ENCODE peak calls at places on chromosome 20, in four cellular contexts. One of them, this sample, is unnamed.

GRCh38 chr20:9024996-9025395 is 43.9 kb upstream of the PLCB4 start:
- DNase-seq in activated T-cell treated with anti-CD3 and anti-CD28 coated beads, Interleukin-2, amount 50 U/mL, for 72 hours: no peak
- DNase-seq in amniotic stem cell: no peak
- DNase-seq in stimulated activated CD4-positive, alpha-beta T cell treated with anti-CD3 and anti-CD28 coated beads, Interleukin-1b, Interleukin-23, amount 100 ng/mL, for 1 hour: no peak
- DNase-seq in this sample: no peak

GRCh38 chr20:58246346-58246745 is 17.9 kb upstream of the ANKRD60 start:
- DNase-seq in activated T-cell treated with anti-CD3 and anti-CD28 coated beads, Interleukin-2, amount 50 U/mL, for 72 hours: no peak
- DNase-seq in amniotic stem cell: no peak
- DNase-seq in stimulated activated CD4-positive, alpha-beta T cell treated with anti-CD3 and anti-CD28 coated beads, Interleukin-1b, Interleukin-23, amount 100 ng/mL, for 1 hour: no peak
- DNase-seq in this sample: no peak

GRCh38 chr20:5528719-5529256 is 212.0 kb upstream of the PROKR2 start:
- DNase-seq in activated T-cell treated with anti-CD3 and anti-CD28 coated beads, Interleukin-2, amount 50 U/mL, for 72 hours: peak; percentile 73
- DNase-seq in stimulated activated CD4-positive, alpha-beta T cell treated with anti-CD3 and anti-CD28 coated beads, Interleukin-1b, Interleukin-23, amount 100 ng/mL, for 1 hour: peak; percentile 50
- DNase-seq in amniotic stem cell: peak; percentile 53
- DNase-seq in this sample: peak; percentile 96

GRCh38 chr20:22584630-22584921 is 204 bp upstream of the FOXA2 start:
- DNase-seq in activated T-cell treated with anti-CD3 and anti-CD28 coated beads, Interleukin-2, amount 50 U/mL, for 72 hours: no peak
- DNase-seq in amniotic stem cell: no peak
- DNase-seq in stimulated activated CD4-positive, alpha-beta T cell treated with anti-CD3 and anti-CD28 coated beads, Interleukin-1b, Interleukin-23, amount 100 ng/mL, for 1 hour: no peak
- DNase-seq in this sample: no peak

GRCh38 chr20:47927385-47927851 is 142.1 kb upstream of the SULF2 start:
- DNase-seq in activated T-cell treated with anti-CD3 and anti-CD28 coated beads, Interleukin-2, amount 50 U/mL, for 72 hours: no peak
- DNase-seq in amniotic stem cell: no peak
- DNase-seq in stimulated activated CD4-positive, alpha-beta T cell treated with anti-CD3 and anti-CD28 coated beads, Interleukin-1b, Interleukin-23, amount 100 ng/mL, for 1 hour: no peak
- DNase-seq in this sample: no peak

GRCh38 chr20:15196580-15197255 is 859.3 kb upstream of the FLRT3 start:
- DNase-seq in stimulated activated CD4-positive, alpha-beta T cell treated with anti-CD3 and anti-CD28 coated beads, Interleukin-1b, Interleukin-23, amount 100 ng/mL, for 1 hour: no peak
- DNase-seq in amniotic stem cell: no peak
- DNase-seq in activated T-cell treated with anti-CD3 and anti-CD28 coated beads, Interleukin-2, amount 50 U/mL, for 72 hours: no peak
- DNase-seq in this sample: no peak

GRCh38 chr20:7090753-7091310 is 323.3 kb downstream of the BMP2 start:
- DNase-seq in activated T-cell treated with anti-CD3 and anti-CD28 coated beads, Interleukin-2, amount 50 U/mL, for 72 hours: no peak
- DNase-seq in stimulated activated CD4-positive, alpha-beta T cell treated with anti-CD3 and anti-CD28 coated beads, Interleukin-1b, Interleukin-23, amount 100 ng/mL, for 1 hour: no peak
- DNase-seq in amniotic stem cell: no peak
- DNase-seq in this sample: no peak

GRCh38 chr20:4320284-4320683 is 304.9 kb upstream of the RNF24 start:
- DNase-seq in activated T-cell treated with anti-CD3 and anti-CD28 coated beads, Interleukin-2, amount 50 U/mL, for 72 hours: no peak
- DNase-seq in amniotic stem cell: no peak
- DNase-seq in stimulated activated CD4-positive, alpha-beta T cell treated with anti-CD3 and anti-CD28 coated beads, Interleukin-1b, Interleukin-23, amount 100 ng/mL, for 1 hour: no peak
- DNase-seq in this sample: no peak

GRCh38 chr20:50023116-50023802 is 40.5 kb downstream of the SNAI1 start:
- DNase-seq in activated T-cell treated with anti-CD3 and anti-CD28 coated beads, Interleukin-2, amount 50 U/mL, for 72 hours: no peak
- DNase-seq in stimulated activated CD4-positive, alpha-beta T cell treated with anti-CD3 and anti-CD28 coated beads, Interleukin-1b, Interleukin-23, amount 100 ng/mL, for 1 hour: no peak
- DNase-seq in amniotic stem cell: no peak
- DNase-seq in this sample: no peak

GRCh38 chr20:55918471-55918870 is 86.8 kb downstream of the CBLN4 start:
- DNase-seq in activated T-cell treated with anti-CD3 and anti-CD28 coated beads, Interleukin-2, amount 50 U/mL, for 72 hours: no peak
- DNase-seq in amniotic stem cell: no peak
- DNase-seq in stimulated activated CD4-positive, alpha-beta T cell treated with anti-CD3 and anti-CD28 coated beads, Interleukin-1b, Interleukin-23, amount 100 ng/mL, for 1 hour: no peak
- DNase-seq in this sample: no peak

GRCh38 chr20:44288252-44288651 is 22.8 kb downstream of the FITM2 start:
- DNase-seq in activated T-cell treated with anti-CD3 and anti-CD28 coated beads, Interleukin-2, amount 50 U/mL, for 72 hours: no peak
- DNase-seq in stimulated activated CD4-positive, alpha-beta T cell treated with anti-CD3 and anti-CD28 coated beads, Interleukin-1b, Interleukin-23, amount 100 ng/mL, for 1 hour: no peak
- DNase-seq in amniotic stem cell: no peak
- DNase-seq in this sample: no peak

GRCh38 chr20:25269833-25270170 is 21.9 kb downstream of the PYGB start:
- DNase-seq in stimulated activated CD4-positive, alpha-beta T cell treated with anti-CD3 and anti-CD28 coated beads, Interleukin-1b, Interleukin-23, amount 100 ng/mL, for 1 hour: no peak
- DNase-seq in amniotic stem cell: no peak
- DNase-seq in activated T-cell treated with anti-CD3 and anti-CD28 coated beads, Interleukin-2, amount 50 U/mL, for 72 hours: no peak
- DNase-seq in this sample: no peak

GRCh38 chr20:49356676-49357075 is 78.8 kb upstream of the ZNFX1 start:
- DNase-seq in stimulated activated CD4-positive, alpha-beta T cell treated with anti-CD3 and anti-CD28 coated beads, Interleukin-1b, Interleukin-23, amount 100 ng/mL, for 1 hour: no peak
- DNase-seq in activated T-cell treated with anti-CD3 and anti-CD28 coated beads, Interleukin-2, amount 50 U/mL, for 72 hours: no peak
- DNase-seq in amniotic stem cell: no peak
- DNase-seq in this sample: no peak

GRCh38 chr20:47674145-47674544 is 111.1 kb downstream of the SULF2 start:
- DNase-seq in amniotic stem cell: no peak
- DNase-seq in stimulated activated CD4-positive, alpha-beta T cell treated with anti-CD3 and anti-CD28 coated beads, Interleukin-1b, Interleukin-23, amount 100 ng/mL, for 1 hour: no peak
- DNase-seq in activated T-cell treated with anti-CD3 and anti-CD28 coated beads, Interleukin-2, amount 50 U/mL, for 72 hours: no peak
- DNase-seq in this sample: no peak

GRCh38 chr20:48704761-48705160 is 123.0 kb downstream of the PREX1 start:
- DNase-seq in activated T-cell treated with anti-CD3 and anti-CD28 coated beads, Interleukin-2, amount 50 U/mL, for 72 hours: no peak
- DNase-seq in stimulated activated CD4-positive, alpha-beta T cell treated with anti-CD3 and anti-CD28 coated beads, Interleukin-1b, Interleukin-23, amount 100 ng/mL, for 1 hour: no peak
- DNase-seq in amniotic stem cell: no peak
- DNase-seq in this sample: no peak

GRCh38 chr20:3222635-3223600 is 13.6 kb downstream of the ITPA start:
- DNase-seq in amniotic stem cell: no peak
- DNase-seq in stimulated activated CD4-positive, alpha-beta T cell treated with anti-CD3 and anti-CD28 coated beads, Interleukin-1b, Interleukin-23, amount 100 ng/mL, for 1 hour: no peak
- DNase-seq in activated T-cell treated with anti-CD3 and anti-CD28 coated beads, Interleukin-2, amount 50 U/mL, for 72 hours: peak; percentile 32
- DNase-seq in this sample: no peak

GRCh38 chr20:62606551-62607201 is 35.6 kb upstream of the SLCO4A1 start:
- DNase-seq in activated T-cell treated with anti-CD3 and anti-CD28 coated beads, Interleukin-2, amount 50 U/mL, for 72 hours: no peak
- DNase-seq in stimulated activated CD4-positive, alpha-beta T cell treated with anti-CD3 and anti-CD28 coated beads, Interleukin-1b, Interleukin-23, amount 100 ng/mL, for 1 hour: no peak
- DNase-seq in amniotic stem cell: no peak
- DNase-seq in this sample: no peak

GRCh38 chr20:59940129-59940955 is at the start of the genes FAM217B and PPP1R3D:
- DNase-seq in activated T-cell treated with anti-CD3 and anti-CD28 coated beads, Interleukin-2, amount 50 U/mL, for 72 hours: peak; percentile 97
- DNase-seq in amniotic stem cell: peak; percentile 86
- DNase-seq in stimulated activated CD4-positive, alpha-beta T cell treated with anti-CD3 and anti-CD28 coated beads, Interleukin-1b, Interleukin-23, amount 100 ng/mL, for 1 hour: peak; percentile 67
- DNase-seq in this sample: peak; percentile 96

GRCh38 chr20:23752019-23752418 is 1.3 kb upstream of the CST1 start:
- DNase-seq in amniotic stem cell: no peak
- DNase-seq in stimulated activated CD4-positive, alpha-beta T cell treated with anti-CD3 and anti-CD28 coated beads, Interleukin-1b, Interleukin-23, amount 100 ng/mL, for 1 hour: no peak
- DNase-seq in activated T-cell treated with anti-CD3 and anti-CD28 coated beads, Interleukin-2, amount 50 U/mL, for 72 hours: no peak
- DNase-seq in this sample: no peak

GRCh38 chr20:19659468-19659867 is 98.6 kb upstream of the RIN2 start:
- DNase-seq in amniotic stem cell: no peak
- DNase-seq in stimulated activated CD4-positive, alpha-beta T cell treated with anti-CD3 and anti-CD28 coated beads, Interleukin-1b, Interleukin-23, amount 100 ng/mL, for 1 hour: no peak
- DNase-seq in activated T-cell treated with anti-CD3 and anti-CD28 coated beads, Interleukin-2, amount 50 U/mL, for 72 hours: no peak
- DNase-seq in this sample: no peak

GRCh38 chr20:25036331-25036936 is 21.5 kb downstream of the ACSS1 start:
- DNase-seq in stimulated activated CD4-positive, alpha-beta T cell treated with anti-CD3 and anti-CD28 coated beads, Interleukin-1b, Interleukin-23, amount 100 ng/mL, for 1 hour: no peak
- DNase-seq in amniotic stem cell: no peak
- DNase-seq in activated T-cell treated with anti-CD3 and anti-CD28 coated beads, Interleukin-2, amount 50 U/mL, for 72 hours: no peak
- DNase-seq in this sample: no peak

GRCh38 chr20:49880724-49881445 is 34.4 kb downstream of the SPATA2 start:
- DNase-seq in stimulated activated CD4-positive, alpha-beta T cell treated with anti-CD3 and anti-CD28 coated beads, Interleukin-1b, Interleukin-23, amount 100 ng/mL, for 1 hour: no peak
- DNase-seq in amniotic stem cell: no peak
- DNase-seq in activated T-cell treated with anti-CD3 and anti-CD28 coated beads, Interleukin-2, amount 50 U/mL, for 72 hours: no peak
- DNase-seq in this sample: no peak

GRCh38 chr20:63519765-63520593 is 586 bp upstream of the PPDPF start:
- DNase-seq in stimulated activated CD4-positive, alpha-beta T cell treated with anti-CD3 and anti-CD28 coated beads, Interleukin-1b, Interleukin-23, amount 100 ng/mL, for 1 hour: peak; percentile 17
- DNase-seq in amniotic stem cell: no peak
- DNase-seq in activated T-cell treated with anti-CD3 and anti-CD28 coated beads, Interleukin-2, amount 50 U/mL, for 72 hours: peak; percentile 77
- DNase-seq in this sample: no peak

GRCh38 chr20:4341804-4342560 is 326.6 kb upstream of the RNF24 start:
- DNase-seq in activated T-cell treated with anti-CD3 and anti-CD28 coated beads, Interleukin-2, amount 50 U/mL, for 72 hours: no peak
- DNase-seq in amniotic stem cell: no peak
- DNase-seq in stimulated activated CD4-positive, alpha-beta T cell treated with anti-CD3 and anti-CD28 coated beads, Interleukin-1b, Interleukin-23, amount 100 ng/mL, for 1 hour: no peak
- DNase-seq in this sample: no peak

GRCh38 chr20:46810442-46811327 is 84.0 kb upstream of the EYA2 start:
- DNase-seq in stimulated activated CD4-positive, alpha-beta T cell treated with anti-CD3 and anti-CD28 coated beads, Interleukin-1b, Interleukin-23, amount 100 ng/mL, for 1 hour: no peak
- DNase-seq in amniotic stem cell: no peak
- DNase-seq in activated T-cell treated with anti-CD3 and anti-CD28 coated beads, Interleukin-2, amount 50 U/mL, for 72 hours: no peak
- DNase-seq in this sample: no peak

GRCh38 chr20:10005885-10006284 is 28.9 kb upstream of the ANKEF1 start:
- DNase-seq in amniotic stem cell: no peak
- DNase-seq in stimulated activated CD4-positive, alpha-beta T cell treated with anti-CD3 and anti-CD28 coated beads, Interleukin-1b, Interleukin-23, amount 100 ng/mL, for 1 hour: no peak
- DNase-seq in activated T-cell treated with anti-CD3 and anti-CD28 coated beads, Interleukin-2, amount 50 U/mL, for 72 hours: no peak
- DNase-seq in this sample: no peak

GRCh38 chr20:62210496-62210855 is 9.6 kb downstream of the HRH3 start:
- DNase-seq in amniotic stem cell: no peak
- DNase-seq in stimulated activated CD4-positive, alpha-beta T cell treated with anti-CD3 and anti-CD28 coated beads, Interleukin-1b, Interleukin-23, amount 100 ng/mL, for 1 hour: no peak
- DNase-seq in activated T-cell treated with anti-CD3 and anti-CD28 coated beads, Interleukin-2, amount 50 U/mL, for 72 hours: no peak
- DNase-seq in this sample: no peak

GRCh38 chr20:49447364-49447763 is 35.1 kb downstream of the KCNB1 start:
- DNase-seq in stimulated activated CD4-positive, alpha-beta T cell treated with anti-CD3 and anti-CD28 coated beads, Interleukin-1b, Interleukin-23, amount 100 ng/mL, for 1 hour: no peak
- DNase-seq in amniotic stem cell: no peak
- DNase-seq in activated T-cell treated with anti-CD3 and anti-CD28 coated beads, Interleukin-2, amount 50 U/mL, for 72 hours: no peak
- DNase-seq in this sample: no peak

GRCh38 chr20:50673831-50674825 is 17.2 kb downstream of the RIPOR3 start:
- DNase-seq in amniotic stem cell: no peak
- DNase-seq in stimulated activated CD4-positive, alpha-beta T cell treated with anti-CD3 and anti-CD28 coated beads, Interleukin-1b, Interleukin-23, amount 100 ng/mL, for 1 hour: no peak
- DNase-seq in activated T-cell treated with anti-CD3 and anti-CD28 coated beads, Interleukin-2, amount 50 U/mL, for 72 hours: no peak
- DNase-seq in this sample: no peak

GRCh38 chr20:10603378-10603777 is 70.4 kb downstream of the JAG1 start:
- DNase-seq in amniotic stem cell: no peak
- DNase-seq in activated T-cell treated with anti-CD3 and anti-CD28 coated beads, Interleukin-2, amount 50 U/mL, for 72 hours: peak; percentile 26
- DNase-seq in stimulated activated CD4-positive, alpha-beta T cell treated with anti-CD3 and anti-CD28 coated beads, Interleukin-1b, Interleukin-23, amount 100 ng/mL, for 1 hour: no peak
- DNase-seq in this sample: no peak

GRCh38 chr20:50572922-50573777 is 63.0 kb downstream of the PTPN1 start:
- DNase-seq in stimulated activated CD4-positive, alpha-beta T cell treated with anti-CD3 and anti-CD28 coated beads, Interleukin-1b, Interleukin-23, amount 100 ng/mL, for 1 hour: no peak
- DNase-seq in amniotic stem cell: no peak
- DNase-seq in activated T-cell treated with anti-CD3 and anti-CD28 coated beads, Interleukin-2, amount 50 U/mL, for 72 hours: no peak
- DNase-seq in this sample: peak; percentile 74

GRCh38 chr20:62203378-62204030 is 16.6 kb downstream of the HRH3 start:
- DNase-seq in activated T-cell treated with anti-CD3 and anti-CD28 coated beads, Interleukin-2, amount 50 U/mL, for 72 hours: no peak
- DNase-seq in amniotic stem cell: no peak
- DNase-seq in stimulated activated CD4-positive, alpha-beta T cell treated with anti-CD3 and anti-CD28 coated beads, Interleukin-1b, Interleukin-23, amount 100 ng/mL, for 1 hour: no peak
- DNase-seq in this sample: no peak

GRCh38 chr20:21710863-21711431 is 5.5 kb downstream of the PAX1 start:
- DNase-seq in stimulated activated CD4-positive, alpha-beta T cell treated with anti-CD3 and anti-CD28 coated beads, Interleukin-1b, Interleukin-23, amount 100 ng/mL, for 1 hour: no peak
- DNase-seq in activated T-cell treated with anti-CD3 and anti-CD28 coated beads, Interleukin-2, amount 50 U/mL, for 72 hours: no peak
- DNase-seq in amniotic stem cell: no peak
- DNase-seq in this sample: no peak

GRCh38 chr20:63091901-63092659 is 85.3 kb upstream of the BHLHE23 start:
- DNase-seq in activated T-cell treated with anti-CD3 and anti-CD28 coated beads, Interleukin-2, amount 50 U/mL, for 72 hours: no peak
- DNase-seq in stimulated activated CD4-positive, alpha-beta T cell treated with anti-CD3 and anti-CD28 coated beads, Interleukin-1b, Interleukin-23, amount 100 ng/mL, for 1 hour: no peak
- DNase-seq in amniotic stem cell: no peak
- DNase-seq in this sample: no peak